ENCODE peak calls at places on chromosomes 1 and 21, in five cellular contexts. One of them, this sample, is unnamed.

GRCh38 chr1:214496126-214496525 is 55.3 kb downstream of the PTPN14 start:
- DNase-seq in heart right ventricle: no peak
- DNase-seq in CD8-positive, alpha-beta T cell: no peak
- DNase-seq in thoracic aorta: no peak
- DNase-seq in neural progenitor cell: no peak
- DNase-seq in this sample: no peak

GRCh38 chr1:31846484-31846883 is 30.7 kb upstream of the SPOCD1 start:
- DNase-seq in heart right ventricle: no peak
- DNase-seq in CD8-positive, alpha-beta T cell: no peak
- DNase-seq in thoracic aorta: no peak
- DNase-seq in neural progenitor cell: no peak
- DNase-seq in this sample: no peak

GRCh38 chr1:91791103-91791502 is 94.8 kb downstream of the TGFBR3 start:
- DNase-seq in heart right ventricle: no peak
- DNase-seq in CD8-positive, alpha-beta T cell: no peak
- DNase-seq in thoracic aorta: no peak
- DNase-seq in neural progenitor cell: peak
- DNase-seq in this sample: no peak

GRCh38 chr21:14414932-14415508 is 32.1 kb upstream of the HSPA13 start:
- DNase-seq in heart right ventricle: no peak
- DNase-seq in CD8-positive, alpha-beta T cell: no peak
- DNase-seq in thoracic aorta: no peak
- DNase-seq in neural progenitor cell: no peak
- DNase-seq in this sample: no peak

GRCh38 chr1:9753121-9753531 is 70.6 kb downstream of the CLSTN1 start:
- DNase-seq in heart right ventricle: peak
- DNase-seq in CD8-positive, alpha-beta T cell: no peak
- DNase-seq in thoracic aorta: peak
- DNase-seq in neural progenitor cell: no peak
- DNase-seq in this sample: peak

GRCh38 chr1:56688522-56689026 is 43.5 kb downstream of the PRKAA2 start:
- DNase-seq in heart right ventricle: no peak
- DNase-seq in CD8-positive, alpha-beta T cell: no peak
- DNase-seq in thoracic aorta: no peak
- DNase-seq in neural progenitor cell: no peak
- DNase-seq in this sample: no peak

GRCh38 chr21:42725416-42725930 is 72.1 kb downstream of the PDE9A start:
- DNase-seq in heart right ventricle: no peak
- DNase-seq in CD8-positive, alpha-beta T cell: no peak
- DNase-seq in thoracic aorta: no peak
- DNase-seq in neural progenitor cell: no peak
- DNase-seq in this sample: no peak

GRCh38 chr1:12566484-12567287 is 51.3 kb downstream of the DHRS3 start:
- DNase-seq in heart right ventricle: no peak
- DNase-seq in CD8-positive, alpha-beta T cell: no peak
- DNase-seq in thoracic aorta: no peak
- DNase-seq in neural progenitor cell: no peak
- DNase-seq in this sample: no peak

GRCh38 chr1:48775817-48776399 is 783 bp downstream of the BEND5 start:
- DNase-seq in heart right ventricle: no peak
- DNase-seq in CD8-positive, alpha-beta T cell: no peak
- DNase-seq in thoracic aorta: no peak
- DNase-seq in neural progenitor cell: no peak
- DNase-seq in this sample: no peak

GRCh38 chr1:84442256-84442655 is 36.8 kb upstream of the RPF1 start:
- DNase-seq in heart right ventricle: no peak
- DNase-seq in CD8-positive, alpha-beta T cell: peak
- DNase-seq in thoracic aorta: no peak
- DNase-seq in neural progenitor cell: peak
- DNase-seq in this sample: no peak

GRCh38 chr1:97820470-97821188 is 100.2 kb downstream of the DPYD start:
- DNase-seq in heart right ventricle: no peak
- DNase-seq in CD8-positive, alpha-beta T cell: no peak
- DNase-seq in thoracic aorta: no peak
- DNase-seq in neural progenitor cell: peak
- DNase-seq in this sample: no peak

GRCh38 chr1:30875916-30876315 is 32.6 kb downstream of the SDC3 start:
- DNase-seq in heart right ventricle: no peak
- DNase-seq in CD8-positive, alpha-beta T cell: no peak
- DNase-seq in thoracic aorta: no peak
- DNase-seq in neural progenitor cell: no peak
- DNase-seq in this sample: no peak

GRCh38 chr1:184870319-184870718 is 104.0 kb downstream of the NIBAN1 start:
- DNase-seq in heart right ventricle: no peak
- DNase-seq in CD8-positive, alpha-beta T cell: no peak
- DNase-seq in thoracic aorta: no peak
- DNase-seq in neural progenitor cell: no peak
- DNase-seq in this sample: no peak

GRCh38 chr1:204574016-204574855 is 58.0 kb downstream of the MDM4 start:
- DNase-seq in heart right ventricle: no peak
- DNase-seq in CD8-positive, alpha-beta T cell: no peak
- DNase-seq in thoracic aorta: no peak
- DNase-seq in neural progenitor cell: no peak
- DNase-seq in this sample: no peak

GRCh38 chr1:95027046-95027445 is 45.7 kb downstream of the ALG14 start:
- DNase-seq in heart right ventricle: no peak
- DNase-seq in CD8-positive, alpha-beta T cell: no peak
- DNase-seq in thoracic aorta: no peak
- DNase-seq in neural progenitor cell: no peak
- DNase-seq in this sample: no peak

GRCh38 chr1:163056832-163057231 is 12.3 kb upstream of the RGS4 start:
- DNase-seq in heart right ventricle: no peak
- DNase-seq in CD8-positive, alpha-beta T cell: no peak
- DNase-seq in thoracic aorta: no peak
- DNase-seq in neural progenitor cell: no peak
- DNase-seq in this sample: no peak

GRCh38 chr21:37710555-37711293 is 205.5 kb downstream of the KCNJ6 start:
- DNase-seq in heart right ventricle: peak
- DNase-seq in CD8-positive, alpha-beta T cell: no peak
- DNase-seq in thoracic aorta: no peak
- DNase-seq in neural progenitor cell: no peak
- DNase-seq in this sample: no peak

GRCh38 chr1:170520601-170521000 is 11.4 kb upstream of the GORAB start:
- DNase-seq in heart right ventricle: no peak
- DNase-seq in CD8-positive, alpha-beta T cell: no peak
- DNase-seq in thoracic aorta: no peak
- DNase-seq in neural progenitor cell: no peak
- DNase-seq in this sample: no peak

GRCh38 chr1:166679369-166679768 is 159.9 kb upstream of the POGK start:
- DNase-seq in heart right ventricle: no peak
- DNase-seq in CD8-positive, alpha-beta T cell: no peak
- DNase-seq in thoracic aorta: no peak
- DNase-seq in neural progenitor cell: no peak
- DNase-seq in this sample: no peak

GRCh38 chr1:219639843-219640606 is 27.1 kb upstream of the ZC3H11B start:
- DNase-seq in heart right ventricle: no peak
- DNase-seq in CD8-positive, alpha-beta T cell: no peak
- DNase-seq in thoracic aorta: no peak
- DNase-seq in neural progenitor cell: no peak
- DNase-seq in this sample: no peak

GRCh38 chr1:53368314-53369033 is 40.6 kb upstream of the LRP8 start:
- DNase-seq in heart right ventricle: peak
- DNase-seq in CD8-positive, alpha-beta T cell: no peak
- DNase-seq in thoracic aorta: no peak
- DNase-seq in neural progenitor cell: no peak
- DNase-seq in this sample: no peak

GRCh38 chr21:33402011-33402979 is 918 bp upstream of the IFNGR2 start:
- DNase-seq in heart right ventricle: peak
- DNase-seq in CD8-positive, alpha-beta T cell: peak
- DNase-seq in thoracic aorta: no peak
- DNase-seq in neural progenitor cell: peak
- DNase-seq in this sample: peak

GRCh38 chr1:96865731-96866684 is 144.4 kb downstream of the PTBP2 start:
- DNase-seq in heart right ventricle: no peak
- DNase-seq in CD8-positive, alpha-beta T cell: no peak
- DNase-seq in thoracic aorta: no peak
- DNase-seq in neural progenitor cell: no peak
- DNase-seq in this sample: no peak

GRCh38 chr1:185559684-185560310 is 174.4 kb upstream of the HMCN1 start:
- DNase-seq in heart right ventricle: no peak
- DNase-seq in CD8-positive, alpha-beta T cell: peak
- DNase-seq in thoracic aorta: no peak
- DNase-seq in neural progenitor cell: peak
- DNase-seq in this sample: no peak

GRCh38 chr1:12344611-12345299 is 114.9 kb downstream of the VPS13D start:
- DNase-seq in heart right ventricle: no peak
- DNase-seq in CD8-positive, alpha-beta T cell: no peak
- DNase-seq in thoracic aorta: no peak
- DNase-seq in neural progenitor cell: no peak
- DNase-seq in this sample: peak

GRCh38 chr1:167722152-167722869 is 529 bp downstream of the MPZL1 start:
- DNase-seq in heart right ventricle: no peak
- DNase-seq in CD8-positive, alpha-beta T cell: peak
- DNase-seq in thoracic aorta: no peak
- DNase-seq in neural progenitor cell: peak
- DNase-seq in this sample: no peak

GRCh38 chr1:230398856-230399255 is 27.3 kb downstream of the PGBD5 start:
- DNase-seq in heart right ventricle: no peak
- DNase-seq in CD8-positive, alpha-beta T cell: no peak
- DNase-seq in thoracic aorta: no peak
- DNase-seq in neural progenitor cell: no peak
- DNase-seq in this sample: no peak

GRCh38 chr1:60973668-60974067 is 108.7 kb upstream of the NFIA start:
- DNase-seq in heart right ventricle: no peak
- DNase-seq in CD8-positive, alpha-beta T cell: no peak
- DNase-seq in thoracic aorta: no peak
- DNase-seq in neural progenitor cell: no peak
- DNase-seq in this sample: no peak

GRCh38 chr1:175649416-175649815 is 94.0 kb downstream of the TNR start:
- DNase-seq in heart right ventricle: no peak
- DNase-seq in CD8-positive, alpha-beta T cell: no peak
- DNase-seq in thoracic aorta: no peak
- DNase-seq in neural progenitor cell: no peak
- DNase-seq in this sample: no peak

GRCh38 chr1:37123266-37123665 is 89.0 kb upstream of the GRIK3 start:
- DNase-seq in heart right ventricle: no peak
- DNase-seq in CD8-positive, alpha-beta T cell: no peak
- DNase-seq in thoracic aorta: no peak
- DNase-seq in neural progenitor cell: peak
- DNase-seq in this sample: no peak

GRCh38 chr1:37127254-37127748 is 93.0 kb upstream of the GRIK3 start:
- DNase-seq in heart right ventricle: no peak
- DNase-seq in CD8-positive, alpha-beta T cell: no peak
- DNase-seq in thoracic aorta: no peak
- DNase-seq in neural progenitor cell: no peak
- DNase-seq in this sample: no peak

GRCh38 chr1:37128091-37128490 is 93.8 kb upstream of the GRIK3 start:
- DNase-seq in heart right ventricle: no peak
- DNase-seq in CD8-positive, alpha-beta T cell: no peak
- DNase-seq in thoracic aorta: no peak
- DNase-seq in neural progenitor cell: no peak
- DNase-seq in this sample: no peak

GRCh38 chr1:37124501-37124900 is 90.2 kb upstream of the GRIK3 start:
- DNase-seq in heart right ventricle: no peak
- DNase-seq in CD8-positive, alpha-beta T cell: no peak
- DNase-seq in thoracic aorta: no peak
- DNase-seq in neural progenitor cell: no peak
- DNase-seq in this sample: no peak

DNA sequence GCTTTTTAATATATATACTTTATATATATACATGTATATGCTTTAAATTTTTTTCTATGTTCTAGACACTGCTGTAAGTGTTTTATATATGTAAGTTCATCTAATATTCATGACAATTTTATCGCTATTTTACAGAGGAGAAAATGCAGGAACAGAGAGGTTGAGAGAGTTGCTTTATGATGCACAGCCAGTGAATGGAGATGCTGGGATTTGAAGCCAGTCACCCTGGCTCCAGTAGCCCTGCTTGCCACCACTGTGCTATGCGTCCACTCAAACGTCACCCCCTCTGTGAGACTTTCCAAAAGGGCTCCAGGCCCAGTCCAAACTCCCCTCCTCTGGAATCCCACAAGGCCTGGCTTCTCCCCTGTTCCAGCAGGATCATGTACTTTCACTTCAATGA is 91.0 kb upstream of the GRIK3 start:
- DNase-seq in heart right ventricle: no peak
- DNase-seq in CD8-positive, alpha-beta T cell: no peak
- DNase-seq in thoracic aorta: no peak
- DNase-seq in neural progenitor cell: no peak
- DNase-seq in this sample: no peak
- TF ChIP-seq CTCF in heart right ventricle: no peak
- TF ChIP-seq CTCF in CD8-positive, alpha-beta T cell: no peak
- TF ChIP-seq CTCF in thoracic aorta: no peak
- TF ChIP-seq CTCF in neural progenitor cell: no peak
- TF ChIP-seq CTCF in this sample: no peak

DNA sequence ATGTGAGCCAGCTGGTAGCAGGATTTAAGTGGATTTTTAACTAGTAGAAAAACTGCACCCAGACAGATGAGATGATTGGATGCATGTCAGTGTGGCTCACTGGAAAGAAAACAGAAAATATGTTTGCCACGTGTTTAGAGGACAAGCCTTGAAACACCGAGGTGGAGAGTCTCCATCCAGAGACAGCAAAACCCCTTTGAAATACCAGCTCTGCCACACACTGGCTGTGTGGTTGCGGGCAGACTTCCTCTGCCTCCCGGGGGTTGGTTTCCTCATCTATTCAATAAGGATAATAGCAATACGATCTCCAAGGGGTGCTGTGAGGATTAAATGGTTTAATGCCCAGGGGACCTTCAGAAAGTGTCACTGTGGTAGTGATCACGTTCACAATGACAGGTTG is 67.2 kb upstream of the PARP1 start:
- DNase-seq in heart right ventricle: no peak
- DNase-seq in CD8-positive, alpha-beta T cell: no peak
- DNase-seq in thoracic aorta: no peak
- DNase-seq in neural progenitor cell: peak
- DNase-seq in this sample: no peak
- H3K4me3 ChIP-seq in heart right ventricle: no peak
- H3K4me3 ChIP-seq in CD8-positive, alpha-beta T cell: no peak
- H3K4me3 ChIP-seq in thoracic aorta: no peak
- H3K4me3 ChIP-seq in neural progenitor cell: no peak
- H3K4me3 ChIP-seq in this sample: no peak

GRCh38 chr21:44425307-44425894 is 29.9 kb upstream of the LRRC3 start:
- DNase-seq in heart right ventricle: no peak
- DNase-seq in CD8-positive, alpha-beta T cell: no peak
- DNase-seq in thoracic aorta: no peak
- DNase-seq in neural progenitor cell: no peak
- DNase-seq in this sample: no peak

GRCh38 chr21:44423941-44424607 is 31.2 kb upstream of the LRRC3 start:
- DNase-seq in heart right ventricle: no peak
- DNase-seq in CD8-positive, alpha-beta T cell: no peak
- DNase-seq in thoracic aorta: no peak
- DNase-seq in neural progenitor cell: no peak
- DNase-seq in this sample: no peak

GRCh38 chr21:44424608-44425306 is 30.6 kb upstream of the LRRC3 start:
- DNase-seq in heart right ventricle: no peak
- DNase-seq in CD8-positive, alpha-beta T cell: no peak
- DNase-seq in thoracic aorta: no peak
- DNase-seq in neural progenitor cell: no peak
- DNase-seq in this sample: no peak

GRCh38 chr21:44421901-44422840 is 33.1 kb upstream of the LRRC3 start:
- DNase-seq in heart right ventricle: no peak
- DNase-seq in CD8-positive, alpha-beta T cell: no peak
- DNase-seq in thoracic aorta: no peak
- DNase-seq in neural progenitor cell: no peak
- DNase-seq in this sample: peak

GRCh38 chr21:44423312-44423821 is 31.9 kb upstream of the LRRC3 start:
- DNase-seq in heart right ventricle: no peak
- DNase-seq in CD8-positive, alpha-beta T cell: no peak
- DNase-seq in thoracic aorta: no peak
- DNase-seq in neural progenitor cell: no peak
- DNase-seq in this sample: no peak
- H3K27ac ChIP-seq in heart right ventricle: no peak
- H3K27ac ChIP-seq in CD8-positive, alpha-beta T cell: no peak
- H3K27ac ChIP-seq in thoracic aorta: no peak
- H3K27ac ChIP-seq in neural progenitor cell: no peak
- H3K27ac ChIP-seq in this sample: no peak

GRCh38 chr21:30831194-30831765 is 1.7 kb upstream of the KRTAP7-1 start:
- DNase-seq in heart right ventricle: no peak
- DNase-seq in CD8-positive, alpha-beta T cell: peak
- DNase-seq in thoracic aorta: no peak
- DNase-seq in neural progenitor cell: peak
- DNase-seq in this sample: no peak
- TF ChIP-seq CTCF in heart right ventricle: peak
- TF ChIP-seq CTCF in CD8-positive, alpha-beta T cell: peak
- TF ChIP-seq CTCF in thoracic aorta: peak
- TF ChIP-seq CTCF in neural progenitor cell: peak
- TF ChIP-seq CTCF in this sample: peak